ENCODE peak calls at places on chromosomes 2 and 18, in seven cellular contexts. G, V, K, P, I, H and C are unnamed samples.

GRCh38 chr18:58394607-58395425 is 234.1 kb downstream of the ALPK2 start:
- DNase-seq in P (peak; percentile 34), K (no peak), H (no peak), G (no peak), I (no peak), V (no peak), C (no peak)

GRCh38 chr2:162506706-162507105 is 162.8 kb downstream of the GCA start:
- DNase-seq in G (no peak), P (no peak), V (no peak), I (no peak), H (no peak), K (no peak), C (no peak)

GRCh38 chr18:36328385-36328858 is 30.9 kb downstream of the FHOD3 start:
- DNase-seq in K (no peak), V (no peak), I (no peak), G (no peak), P (no peak), H (no peak), C (no peak)

GRCh38 chr18:74430811-74431571 is 26.1 kb downstream of the DIPK1C start:
- DNase-seq in V (no peak), P (no peak), G (no peak), I (no peak), K (no peak), H (no peak), C (no peak)

GRCh38 chr2:17355608-17356329 is 162.5 kb downstream of the RAD51AP2 start:
- DNase-seq in I (no peak), G (no peak), V (no peak), K (no peak), P (peak; percentile 13), H (no peak), C (no peak)

GRCh38 chr18:75727479-75727878 is 300.0 kb upstream of the SMIM21 start:
- DNase-seq in G (peak; percentile 36), I (peak; percentile 63), H (peak; percentile 60), V (peak; percentile 26), P (peak; percentile 11), K (no peak), C (peak; percentile 54)

GRCh38 chr2:127006962-127007361 is 100.0 kb downstream of the BIN1 start:
- DNase-seq in V (no peak), P (no peak), K (no peak), I (no peak), H (no peak), G (no peak), C (no peak)

GRCh38 chr2:15933184-15933845 is 7.0 kb upstream of the MYCN start:
- DNase-seq in I (no peak), P (no peak), G (no peak), K (no peak), V (no peak), H (no peak), C (no peak)

GRCh38 chr2:150485114-150485870 is 2.2 kb downstream of the RND3 start:
- DNase-seq in H (peak; percentile 89), K (peak; percentile 89), P (peak; percentile 73), V (peak; percentile 62), I (peak; percentile 73), G (peak; percentile 77), C (peak; percentile 74)

GRCh38 chr2:158894078-158894477 is 74.4 kb upstream of the TANC1 start:
- DNase-seq in P (peak; percentile 67), H (no peak), K (no peak), I (no peak), G (no peak), V (no peak), C (peak; percentile 20)

GRCh38 chr2:42812899-42813479 is 20.6 kb upstream of the HAAO start:
- DNase-seq in K (no peak), I (no peak), G (no peak), H (no peak), V (no peak), P (peak; percentile 53), C (peak; percentile 49)

GRCh38 chr2:146597291-146597690 is 1247.5 kb upstream of the ACVR2A start:
- DNase-seq in I (no peak), G (no peak), P (peak; percentile 7), K (no peak), H (no peak), V (no peak), C (no peak)

GRCh38 chr2:28842042-28842441 is 28.1 kb downstream of the TRMT61B start:
- DNase-seq in P (no peak), K (no peak), I (no peak), G (no peak), H (no peak), V (no peak), C (peak; percentile 9)

GRCh38 chr18:48938827-48939367 is 11.9 kb downstream of the SMAD7 start:
- DNase-seq in V (no peak), K (no peak), P (no peak), H (no peak), I (no peak), G (no peak), C (no peak)

GRCh38 chr2:33598472-33599174 is 476 bp downstream of the FAM98A start:
- DNase-seq in G (no peak), I (peak; percentile 71), K (no peak), H (peak; percentile 61), P (peak; percentile 51), V (peak; percentile 15), C (peak; percentile 69)

GRCh38 chr18:3051718-3052410 is 38.9 kb upstream of the LPIN2 start:
- DNase-seq in V (no peak), G (no peak), K (peak; percentile 57), H (no peak), P (no peak), I (no peak), C (no peak)

GRCh38 chr2:29628078-29628765 is 293.2 kb downstream of the ALK start:
- DNase-seq in I (no peak), V (no peak), G (no peak), P (peak; percentile 45), H (no peak), K (no peak), C (peak; percentile 10)

GRCh38 chr2:25338401-25338800 is 3.3 kb downstream of the DNMT3A start:
- DNase-seq in K (no peak), I (no peak), G (no peak), P (no peak), V (no peak), H (no peak), C (no peak)

GRCh38 chr2:178069551-178069950 is 3.0 kb downstream of the PDE11A start:
- DNase-seq in I (no peak), P (no peak), H (no peak), G (no peak), V (no peak), K (no peak), C (no peak)
- H3K4me3 ChIP-seq in I (no peak overlapping the region), P (no peak overlapping the region), H (no peak overlapping the region), G (no peak overlapping the region), V (no peak overlapping the region), K (no peak overlapping the region), C (no peak overlapping the region)

DNA sequence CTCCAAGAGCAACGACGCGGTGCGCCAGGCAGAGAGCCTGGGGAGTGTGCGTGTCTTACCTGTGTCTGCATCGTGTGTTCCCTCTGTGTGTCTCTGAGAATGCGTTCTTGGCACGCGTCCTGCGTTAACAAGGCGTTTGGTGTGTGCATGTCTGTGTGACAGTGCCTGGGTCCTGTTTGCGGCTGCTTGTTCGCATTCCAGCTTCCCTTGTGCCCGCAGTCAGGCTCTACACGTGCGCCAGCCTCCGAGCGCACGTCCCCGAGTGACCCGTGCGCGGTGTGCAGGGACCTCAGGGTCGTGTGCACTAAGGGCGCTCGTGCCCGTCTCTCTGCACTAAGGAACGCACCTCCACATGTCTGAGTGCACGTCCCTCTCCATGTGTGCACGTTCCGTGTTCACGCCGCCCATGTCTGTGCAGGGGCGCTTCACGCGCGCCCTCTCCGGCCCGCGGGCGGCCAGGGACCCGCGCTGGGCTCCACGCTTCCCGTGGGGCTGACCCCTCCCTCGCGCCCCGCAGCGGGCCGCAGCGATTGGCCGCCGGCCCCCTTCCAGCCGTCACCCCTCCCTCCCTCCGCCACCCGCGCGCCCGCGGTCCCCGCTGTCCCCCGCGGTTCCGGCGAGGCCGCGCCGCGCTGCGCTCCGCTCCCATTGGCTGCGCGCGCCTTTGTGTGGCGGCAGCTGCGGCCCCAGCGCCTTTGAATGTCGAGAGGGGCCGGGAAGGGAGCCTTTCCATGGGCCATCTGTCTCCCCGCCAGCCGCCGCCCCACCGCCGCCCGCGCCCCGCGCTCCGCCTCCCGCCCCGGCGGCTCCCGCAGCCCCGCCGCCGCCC is 229.4 kb downstream of the HAUS1 start:
- DNase-seq in H (peak; percentile 66), G (peak; percentile 45), K (no peak), V (peak; percentile 54), I (peak; percentile 74), P (peak; percentile 21), C (peak; percentile 35)
- H3K4me3 ChIP-seq in H (peak overlapping the region; percentile 49), G (peak overlapping the region; percentile 79), K (peak overlapping the region; percentile 51), V (peak overlapping the region; percentile 90), I (peak overlapping the region; percentile 99), P (peak overlapping the region; percentile 19), C (peak overlapping the region; percentile 56)

GRCh38 chr18:26479686-26480079 is 68.7 kb downstream of the KCTD1 start:
- DNase-seq in P (no peak), V (no peak), H (no peak), G (no peak), K (no peak), I (no peak), C (peak; percentile 73)

GRCh38 chr18:26477828-26478466 is 70.4 kb downstream of the KCTD1 start:
- DNase-seq in G (no peak), H (no peak), K (no peak), V (no peak), P (no peak), I (no peak), C (no peak)

GRCh38 chr18:26476697-26477096 is 71.7 kb downstream of the KCTD1 start:
- DNase-seq in G (no peak), I (no peak), V (no peak), K (no peak), P (no peak), H (no peak), C (no peak)

GRCh38 chr18:26480897-26481795 is 67.2 kb downstream of the KCTD1 start:
- DNase-seq in G (no peak), K (no peak), H (no peak), P (peak; percentile 96), V (no peak), I (no peak), C (peak; percentile 81)

GRCh38 chr18:26479065-26479685 is 69.2 kb downstream of the KCTD1 start:
- DNase-seq in G (no peak), V (no peak), I (no peak), P (no peak), H (no peak), K (no peak), C (no peak)
- H3K4me3 ChIP-seq in G (no peak overlapping the region), V (no peak overlapping the region), I (no peak overlapping the region), P (no peak overlapping the region), H (no peak overlapping the region), K (no peak overlapping the region), C (peak overlapping the region; percentile 51)

GRCh38 chr2:43944915-43945314 is 50.9 kb downstream of the LRPPRC start:
- DNase-seq in I (no peak), V (no peak), K (no peak), G (no peak), P (no peak), H (no peak), C (no peak)

GRCh38 chr2:43943809-43944452 is 51.9 kb downstream of the LRPPRC start:
- DNase-seq in G (no peak), K (no peak), P (no peak), V (no peak), H (no peak), I (no peak), C (no peak)

GRCh38 chr2:43942881-43943280 is 52.9 kb downstream of the LRPPRC start:
- DNase-seq in P (no peak), V (no peak), K (no peak), G (no peak), I (no peak), H (no peak), C (no peak)

GRCh38 chr2:43942001-43942400 is 53.8 kb downstream of the LRPPRC start:
- DNase-seq in H (no peak), K (no peak), V (no peak), I (no peak), G (no peak), P (no peak), C (peak; percentile 7)

GRCh38 chr2:43943323-43943722 is 52.5 kb downstream of the LRPPRC start:
- DNase-seq in H (no peak), G (no peak), P (no peak), K (no peak), I (no peak), V (no peak), C (no peak)
- H3K4me3 ChIP-seq in H (no peak overlapping the region), G (no peak overlapping the region), P (no peak overlapping the region), K (no peak overlapping the region), I (no peak overlapping the region), V (no peak overlapping the region), C (no peak overlapping the region)